ENCODE peak calls at places on chromosome 13, in nine cellular contexts. L is cardiac fibroblast, D is ovary, T is cardiac muscle cell, W is kidney, J is fibroblast of lung, S is adrenal gland, V is tibial nerve, O is upper lobe of left lung. X is an unnamed sample.

GRCh38 chr13:70255406-70255991 is 147.2 kb upstream of the KLHL1 start:
- DNase-seq in D (no peak), V (no peak), L (no peak), W (peak), J (no peak), S (no peak), T (no peak), O (peak), X (no peak)

GRCh38 chr13:44140146-44140545 is 233.5 kb upstream of the SERP2 start:
- DNase-seq in L (no peak), J (no peak), T (no peak), O (no peak), W (no peak), V (no peak), S (no peak), D (no peak), X (no peak)

GRCh38 chr13:23828866-23829265 is 60.3 kb downstream of the MIPEP start:
- DNase-seq in D (no peak), S (no peak), V (no peak), L (peak), O (no peak), W (no peak), J (peak), T (peak), X (no peak)

GRCh38 chr13:99658266-99658991 is 157.2 kb downstream of the TM9SF2 start:
- DNase-seq in W (peak), S (peak), T (peak), L (peak), V (peak), J (peak), D (peak), O (peak), X (peak)

GRCh38 chr13:35475960-35476943 is at the start of gene MAB21L1:
- DNase-seq in T (peak), J (peak), S (peak), W (peak), V (peak), L (peak), O (peak), D (peak), X (peak)

GRCh38 chr13:111387945-111388600 is 67.6 kb downstream of the TEX29 start:
- DNase-seq in L (no peak), W (no peak), T (no peak), D (no peak), V (no peak), O (no peak), J (no peak), S (peak), X (no peak)

GRCh38 chr13:75222031-75222430 is 259.9 kb downstream of the TBC1D4 start:
- DNase-seq in L (peak), T (peak), J (peak), S (no peak), W (no peak), D (no peak), O (no peak), V (peak), X (no peak)

GRCh38 chr13:40271931-40272775 is 394.3 kb downstream of the FOXO1 start:
- DNase-seq in L (peak), J (peak), S (peak), D (peak), T (peak), V (peak), W (peak), O (no peak), X (no peak)

GRCh38 chr13:19158006-19158405 is 23.6 kb downstream of the TUBA3C start:
- DNase-seq in O (no peak), D (no peak), J (no peak), T (no peak), W (peak), V (no peak), S (no peak), L (no peak), X (no peak)

GRCh38 chr13:43407023-43407581 is 379.7 kb downstream of the ENOX1 start:
- DNase-seq in O (no peak), W (no peak), L (no peak), T (no peak), J (no peak), V (no peak), S (no peak), D (no peak), X (no peak)

GRCh38 chr13:33169273-33169980 is 116.1 kb downstream of the STARD13 start:
- DNase-seq in O (no peak), S (no peak), W (no peak), D (no peak), L (peak), T (peak), J (peak), V (no peak), X (no peak)

GRCh38 chr13:65656740-65657329 is 1573.3 kb downstream of the PCDH9 start:
- DNase-seq in S (no peak), J (peak), O (no peak), W (no peak), V (no peak), T (peak), L (peak), D (no peak), X (no peak)

GRCh38 chr13:74115138-74115537 is 19.1 kb downstream of the KLF12 start:
- DNase-seq in V (no peak), T (peak), O (no peak), J (peak), D (no peak), W (no peak), S (no peak), L (peak), X (no peak)

GRCh38 chr13:111909501-111909900 is 157.4 kb upstream of the SOX1 start:
- DNase-seq in T (no peak), W (no peak), L (no peak), V (no peak), S (no peak), D (no peak), O (no peak), J (no peak), X (no peak)

GRCh38 chr13:97285221-97285955 is 63.3 kb downstream of the MBNL2 start:
- DNase-seq in D (no peak), T (no peak), V (no peak), W (no peak), L (no peak), O (no peak), S (no peak), J (peak), X (no peak)

DNA sequence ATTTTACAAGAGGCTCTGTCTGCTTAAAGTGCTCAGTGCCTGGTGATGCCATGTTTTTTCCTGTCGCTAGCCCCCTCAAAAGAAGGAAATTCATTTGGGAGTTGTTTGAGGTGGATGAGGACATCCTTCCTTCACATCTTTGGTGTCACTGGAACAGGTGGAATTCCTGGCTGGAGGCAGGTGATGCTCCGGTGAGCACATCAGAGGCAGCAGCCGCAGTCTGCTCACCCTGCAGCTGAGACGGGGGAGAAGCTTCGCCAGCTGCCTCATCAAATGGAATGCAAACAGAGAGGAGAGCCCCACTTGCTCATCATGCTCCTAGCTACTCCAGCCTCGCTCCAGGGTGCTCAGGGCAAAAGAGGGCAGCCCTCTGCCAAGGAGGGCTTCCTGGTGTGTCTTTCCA is 74.1 kb upstream of the UBL3 start:
- DNase-seq in S (no peak), T (peak), L (peak), D (no peak), W (no peak), V (no peak), O (no peak), J (peak), X (no peak)
- TF ChIP-seq CTCF in S (no peak), T (no peak), L (no peak), D (no peak), W (no peak), V (no peak), O (no peak), J (no peak), X (no peak)

DNA sequence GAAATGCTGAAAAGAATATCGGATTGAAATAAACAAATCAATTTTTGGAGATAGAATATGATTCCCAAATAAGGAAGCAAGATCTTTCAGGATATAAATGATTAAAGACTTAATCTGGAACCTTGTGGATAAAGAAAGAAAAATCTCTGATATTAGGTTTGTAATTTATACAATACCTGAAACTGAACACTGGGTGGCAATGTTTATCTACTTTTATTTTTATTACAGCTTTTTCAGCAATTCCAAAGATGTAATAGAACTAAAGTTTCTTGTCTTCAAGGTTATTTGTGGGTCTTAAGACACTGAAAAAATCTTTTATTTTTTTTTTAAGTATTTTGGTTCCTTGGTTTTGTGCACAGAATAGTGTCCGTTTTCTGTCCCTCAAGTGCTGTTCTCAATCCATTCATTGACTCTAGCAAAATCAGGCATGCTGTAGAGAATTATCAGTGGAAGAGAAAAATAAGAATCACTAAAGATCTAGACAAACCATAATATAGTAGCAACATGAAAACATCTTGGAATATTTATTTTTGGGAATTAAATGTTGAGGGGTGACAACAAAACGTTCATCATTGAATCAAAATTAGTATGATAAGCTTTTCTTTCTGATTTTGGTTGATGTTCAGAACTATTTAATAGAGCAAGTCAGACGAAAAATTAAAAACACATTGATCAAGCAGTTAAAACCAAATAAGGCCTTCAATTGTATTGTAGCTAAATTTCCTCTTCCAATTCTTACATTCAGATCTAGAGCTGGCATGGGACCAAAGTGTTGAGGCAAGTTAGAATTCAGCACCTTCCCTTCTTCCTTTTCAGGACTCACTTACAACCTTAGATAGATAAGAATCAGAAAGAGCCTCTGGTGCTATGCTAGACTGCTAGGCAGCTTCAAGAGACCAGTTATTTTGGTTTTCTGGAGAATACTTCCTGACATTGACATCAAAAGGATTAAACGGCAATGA is 704.4 kb upstream of the PCDH20 start:
- DNase-seq in J (peak), W (no peak), L (peak), O (no peak), V (no peak), D (no peak), S (no peak), T (peak), X (no peak)
- TF ChIP-seq CTCF in J (no peak), W (peak), L (peak), O (peak), V (peak), D (no peak), S (peak), T (peak), X (no peak)

GRCh38 chr13:98450495-98451167 is 126.3 kb downstream of the STK24 start:
- DNase-seq in W (peak), V (no peak), T (no peak), L (no peak), S (no peak), J (peak), D (no peak), O (no peak), X (no peak)

GRCh38 chr13:98452851-98453250 is 124.1 kb downstream of the STK24 start:
- DNase-seq in W (peak), V (no peak), D (no peak), L (no peak), S (no peak), O (peak), T (no peak), J (no peak), X (no peak)

GRCh38 chr13:98454389-98454881 is 122.5 kb downstream of the STK24 start:
- DNase-seq in V (peak), T (peak), J (peak), S (no peak), L (peak), W (peak), D (peak), O (no peak), X (no peak)

GRCh38 chr13:98451676-98452105 is 125.2 kb downstream of the STK24 start:
- DNase-seq in O (peak), S (no peak), L (peak), V (peak), W (peak), T (peak), D (peak), J (peak), X (no peak)

GRCh38 chr13:98453254-98453843 is 123.6 kb downstream of the STK24 start:
- DNase-seq in T (no peak), S (no peak), L (no peak), V (no peak), D (no peak), W (no peak), J (no peak), O (no peak), X (no peak)
- TF ChIP-seq CTCF in T (no peak), S (no peak), L (no peak), V (no peak), D (no peak), W (no peak), J (no peak), O (no peak), X (no peak)

DNA sequence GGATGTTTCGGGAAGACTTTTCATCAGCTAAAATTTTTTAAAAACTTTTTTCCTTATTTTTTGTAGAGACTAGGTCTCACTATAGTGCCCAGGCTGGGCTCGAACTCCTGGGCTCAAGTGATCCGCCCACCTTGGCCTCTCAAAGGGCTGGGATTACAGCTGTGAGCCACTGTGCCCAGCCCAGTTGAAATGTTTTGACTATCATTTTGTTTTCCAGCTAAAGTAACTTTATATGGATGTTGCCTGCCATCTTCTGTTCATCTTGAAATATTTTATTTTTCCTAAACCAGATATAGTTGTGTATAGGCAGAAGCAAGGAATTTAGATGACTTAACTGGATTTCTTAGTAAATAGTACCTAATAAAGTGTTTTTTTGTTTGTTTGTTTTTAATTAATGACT is 7.0 kb downstream of the CAB39L start:
- DNase-seq in L (peak), S (peak), T (peak), O (no peak), J (peak), V (peak), D (peak), W (no peak), X (no peak)
- TF ChIP-seq CTCF in L (no peak), S (no peak), T (no peak), O (peak), J (no peak), V (peak), D (peak), W (no peak), X (no peak)

GRCh38 chr13:102729560-102730275 is 34.9 kb upstream of the METTL21C start:
- DNase-seq in O (no peak), W (no peak), J (peak), T (peak), D (no peak), L (peak), S (no peak), V (no peak), X (no peak)
- TF ChIP-seq CTCF in O (no peak), W (no peak), J (no peak), T (no peak), D (no peak), L (no peak), S (no peak), V (no peak), X (no peak)

DNA sequence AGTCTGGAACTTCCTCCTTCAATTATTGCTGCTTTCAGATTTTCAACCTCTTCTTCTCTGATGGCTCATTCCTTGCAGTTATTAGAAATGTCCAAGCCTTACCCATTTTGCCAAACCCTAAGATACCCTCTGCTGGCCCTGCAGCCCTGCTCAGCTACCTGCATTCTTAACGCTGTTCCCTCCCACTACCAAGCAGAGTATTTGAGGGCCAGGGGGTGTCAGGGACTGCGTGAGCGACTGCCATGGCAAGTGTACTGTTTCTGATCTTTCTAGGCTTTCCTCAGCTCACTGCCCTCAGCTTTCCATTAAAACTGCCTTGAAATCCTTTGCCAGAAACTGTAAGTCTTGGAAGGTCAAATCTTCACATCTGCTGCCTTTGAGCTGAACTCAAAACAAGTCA is 40.9 kb downstream of the HS6ST3 start:
- DNase-seq in T (no peak), V (no peak), O (no peak), L (no peak), J (no peak), W (no peak), S (no peak), D (no peak), X (no peak)
- TF ChIP-seq CTCF in T (no peak), V (no peak), O (no peak), L (no peak), J (no peak), W (no peak), S (no peak), D (no peak), X (no peak)

DNA sequence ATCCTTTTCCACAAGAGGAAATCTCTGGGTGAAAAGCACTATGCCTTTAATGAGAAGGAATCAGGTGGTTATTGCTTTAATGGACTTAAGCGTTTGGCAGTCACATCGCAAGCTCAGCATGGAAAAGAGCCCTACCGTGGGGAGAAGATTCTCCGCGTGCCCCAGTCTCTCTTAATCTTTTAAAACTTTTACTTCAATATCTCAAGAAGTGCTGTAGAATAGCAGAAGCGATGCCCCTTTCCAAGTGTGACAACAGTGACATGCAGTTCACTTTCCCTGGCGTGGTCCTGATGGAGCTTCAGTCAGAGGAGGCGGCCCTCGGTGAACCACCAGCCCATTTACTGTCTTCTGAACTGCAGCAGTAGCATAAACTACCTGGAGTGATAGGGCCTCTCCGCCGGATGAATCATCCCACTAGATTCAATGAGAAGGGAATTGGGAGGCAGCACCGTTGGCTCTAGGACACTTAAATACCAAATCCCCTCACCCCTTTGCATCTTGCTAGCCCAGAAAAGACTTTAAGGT is 112.7 kb upstream of the GPR12 start:
- DNase-seq in O (no peak), T (no peak), V (no peak), W (no peak), J (no peak), L (no peak), D (no peak), S (no peak), X (no peak)
- TF ChIP-seq CTCF in O (no peak), T (no peak), V (no peak), W (no peak), J (no peak), L (no peak), D (no peak), S (no peak), X (no peak)

DNA sequence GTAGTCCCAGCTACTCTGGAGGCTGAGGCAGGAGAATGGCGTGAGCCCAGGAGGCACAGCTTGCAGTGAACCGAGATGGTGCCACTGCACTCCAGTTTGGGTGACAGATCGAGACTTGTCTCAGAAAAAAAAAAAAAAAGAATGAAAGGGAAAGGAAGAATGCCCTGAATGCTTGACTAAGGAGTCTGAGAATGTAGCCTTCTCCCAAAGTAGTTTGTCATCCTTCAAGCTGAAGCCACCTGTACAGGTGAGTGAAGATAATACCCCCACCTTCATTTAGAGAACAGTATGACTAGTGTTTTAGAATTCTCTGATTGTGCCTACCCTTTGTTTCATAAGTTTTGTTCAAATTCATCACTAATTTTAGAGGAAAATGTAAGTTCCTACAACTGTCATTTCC is 5.9 kb downstream of the RCBTB1 start:
- DNase-seq in T (no peak), S (no peak), V (no peak), L (no peak), D (no peak), J (no peak), W (no peak), O (no peak), X (no peak)
- TF ChIP-seq CTCF in T (no peak), S (no peak), V (no peak), L (no peak), D (no peak), J (no peak), W (no peak), O (no peak), X (no peak)

DNA sequence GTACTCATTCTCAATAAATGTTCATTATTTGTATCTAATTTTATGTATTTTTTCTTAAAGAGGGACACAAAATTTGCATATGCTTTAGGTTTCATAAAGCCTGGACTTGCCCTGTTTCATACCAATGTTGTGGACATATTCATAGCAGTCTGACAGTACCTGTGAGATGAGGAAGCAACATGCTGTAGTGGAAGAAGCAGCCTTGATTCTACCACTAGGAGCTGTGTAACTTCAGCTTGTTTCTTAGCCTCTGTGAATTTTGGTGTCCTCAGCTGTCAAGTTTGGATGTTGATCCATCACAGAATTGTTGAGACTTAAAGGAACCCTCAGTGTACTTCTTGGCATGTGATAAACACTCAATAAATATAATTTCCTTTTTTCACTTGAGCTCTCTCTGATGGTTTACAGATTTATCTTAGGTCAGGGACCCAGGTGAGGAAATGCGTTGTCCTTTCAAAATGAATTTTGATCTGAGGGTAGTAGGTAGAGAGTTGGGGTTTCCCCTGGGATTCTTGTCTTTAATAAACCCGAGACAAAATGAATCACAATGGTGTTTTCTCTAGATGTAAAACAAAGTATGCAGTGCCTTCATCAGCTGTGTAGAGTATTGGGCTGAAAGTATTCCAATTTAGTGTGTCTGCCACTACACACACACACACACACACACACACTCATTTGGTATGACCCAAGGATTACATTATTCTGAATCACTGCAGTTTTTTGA is 152.1 kb downstream of the KCNRG start:
- DNase-seq in J (peak), L (no peak), O (no peak), W (no peak), V (no peak), S (no peak), T (no peak), D (no peak), X (no peak)
- TF ChIP-seq CTCF in J (no peak), L (no peak), O (no peak), W (no peak), V (no peak), S (no peak), T (no peak), D (no peak), X (no peak)